ENCODE peak calls at places on chromosome 22, in nine cellular contexts. One of them, this sample, is unnamed.

GRCh38 chr22:49208768-49209252 is 618.9 kb downstream of the BRD1 start:
- DNase-seq in hypothalamus: no peak
- DNase-seq in psoas muscle: no peak
- DNase-seq in naive thymus-derived CD8-positive, alpha-beta T cell: no peak
- DNase-seq in fibroblast of the aortic adventitia: no peak
- DNase-seq in HCEC 1CT: no peak
- DNase-seq in substantia nigra: no peak
- DNase-seq in cortex of kidney: no peak
- DNase-seq in cardiac muscle cell: no peak
- DNase-seq in this sample: no peak

GRCh38 chr22:50507991-50508884 is at the start of gene NCAPH2:
- DNase-seq in fibroblast of the aortic adventitia: peak
- DNase-seq in naive thymus-derived CD8-positive, alpha-beta T cell: peak
- DNase-seq in psoas muscle: peak
- DNase-seq in HCEC 1CT: peak
- DNase-seq in cortex of kidney: peak
- DNase-seq in hypothalamus: no peak
- DNase-seq in cardiac muscle cell: peak
- DNase-seq in substantia nigra: peak
- DNase-seq in this sample: peak

GRCh38 chr22:36925388-36926290 is 12.2 kb downstream of the CSF2RB start:
- DNase-seq in hypothalamus: no peak
- DNase-seq in psoas muscle: no peak
- DNase-seq in cardiac muscle cell: peak
- DNase-seq in naive thymus-derived CD8-positive, alpha-beta T cell: no peak
- DNase-seq in substantia nigra: no peak
- DNase-seq in HCEC 1CT: peak
- DNase-seq in fibroblast of the aortic adventitia: peak
- DNase-seq in cortex of kidney: no peak
- DNase-seq in this sample: no peak

GRCh38 chr22:43831561-43832392 is 19.7 kb upstream of the EFCAB6 start:
- DNase-seq in hypothalamus: no peak
- DNase-seq in substantia nigra: no peak
- DNase-seq in HCEC 1CT: no peak
- DNase-seq in psoas muscle: peak
- DNase-seq in naive thymus-derived CD8-positive, alpha-beta T cell: no peak
- DNase-seq in cardiac muscle cell: no peak
- DNase-seq in fibroblast of the aortic adventitia: no peak
- DNase-seq in cortex of kidney: no peak
- DNase-seq in this sample: no peak

GRCh38 chr22:49754674-49755590 is 72.7 kb downstream of the BRD1 start:
- DNase-seq in naive thymus-derived CD8-positive, alpha-beta T cell: no peak
- DNase-seq in cardiac muscle cell: no peak
- DNase-seq in hypothalamus: no peak
- DNase-seq in fibroblast of the aortic adventitia: no peak
- DNase-seq in psoas muscle: peak
- DNase-seq in HCEC 1CT: no peak
- DNase-seq in substantia nigra: no peak
- DNase-seq in cortex of kidney: no peak
- DNase-seq in this sample: no peak

GRCh38 chr22:19942886-19943664 is 1.5 kb upstream of the TXNRD2 start:
- DNase-seq in cortex of kidney: no peak
- DNase-seq in HCEC 1CT: peak
- DNase-seq in naive thymus-derived CD8-positive, alpha-beta T cell: no peak
- DNase-seq in psoas muscle: no peak
- DNase-seq in hypothalamus: no peak
- DNase-seq in substantia nigra: no peak
- DNase-seq in cardiac muscle cell: peak
- DNase-seq in fibroblast of the aortic adventitia: peak
- DNase-seq in this sample: no peak

GRCh38 chr22:21937041-21937820 is 15.4 kb downstream of the PPM1F start:
- DNase-seq in fibroblast of the aortic adventitia: peak
- DNase-seq in hypothalamus: peak
- DNase-seq in cortex of kidney: no peak
- DNase-seq in psoas muscle: peak
- DNase-seq in HCEC 1CT: no peak
- DNase-seq in cardiac muscle cell: no peak
- DNase-seq in naive thymus-derived CD8-positive, alpha-beta T cell: no peak
- DNase-seq in substantia nigra: peak
- DNase-seq in this sample: peak

GRCh38 chr22:37571258-37571991 is 8.5 kb downstream of the LGALS2 start:
- DNase-seq in HCEC 1CT: no peak
- DNase-seq in naive thymus-derived CD8-positive, alpha-beta T cell: no peak
- DNase-seq in fibroblast of the aortic adventitia: no peak
- DNase-seq in cortex of kidney: no peak
- DNase-seq in cardiac muscle cell: no peak
- DNase-seq in psoas muscle: no peak
- DNase-seq in hypothalamus: no peak
- DNase-seq in substantia nigra: no peak
- DNase-seq in this sample: no peak

GRCh38 chr22:48299801-48300200 is 1527.9 kb downstream of the BRD1 start:
- DNase-seq in HCEC 1CT: no peak
- DNase-seq in substantia nigra: no peak
- DNase-seq in psoas muscle: no peak
- DNase-seq in naive thymus-derived CD8-positive, alpha-beta T cell: no peak
- DNase-seq in cortex of kidney: no peak
- DNase-seq in fibroblast of the aortic adventitia: no peak
- DNase-seq in cardiac muscle cell: no peak
- DNase-seq in hypothalamus: no peak
- DNase-seq in this sample: no peak

GRCh38 chr22:44276706-44277403 is 35.9 kb downstream of the SHISAL1 start:
- DNase-seq in HCEC 1CT: no peak
- DNase-seq in hypothalamus: no peak
- DNase-seq in fibroblast of the aortic adventitia: no peak
- DNase-seq in psoas muscle: peak
- DNase-seq in naive thymus-derived CD8-positive, alpha-beta T cell: no peak
- DNase-seq in cortex of kidney: no peak
- DNase-seq in cardiac muscle cell: no peak
- DNase-seq in substantia nigra: no peak
- DNase-seq in this sample: no peak

GRCh38 chr22:50118557-50119168 is 28.9 kb downstream of the MOV10L1 start:
- DNase-seq in substantia nigra: no peak
- DNase-seq in cardiac muscle cell: peak
- DNase-seq in cortex of kidney: no peak
- DNase-seq in hypothalamus: no peak
- DNase-seq in naive thymus-derived CD8-positive, alpha-beta T cell: no peak
- DNase-seq in fibroblast of the aortic adventitia: peak
- DNase-seq in HCEC 1CT: peak
- DNase-seq in psoas muscle: no peak
- DNase-seq in this sample: no peak

GRCh38 chr22:42301072-42301741 is 30.8 kb upstream of the TCF20 start:
- DNase-seq in substantia nigra: no peak
- DNase-seq in cardiac muscle cell: no peak
- DNase-seq in HCEC 1CT: no peak
- DNase-seq in cortex of kidney: no peak
- DNase-seq in hypothalamus: no peak
- DNase-seq in psoas muscle: no peak
- DNase-seq in fibroblast of the aortic adventitia: no peak
- DNase-seq in naive thymus-derived CD8-positive, alpha-beta T cell: no peak
- DNase-seq in this sample: no peak

GRCh38 chr22:48444320-48445112 is 1383.2 kb downstream of the BRD1 start:
- DNase-seq in substantia nigra: no peak
- DNase-seq in cardiac muscle cell: no peak
- DNase-seq in fibroblast of the aortic adventitia: no peak
- DNase-seq in cortex of kidney: no peak
- DNase-seq in HCEC 1CT: no peak
- DNase-seq in hypothalamus: no peak
- DNase-seq in naive thymus-derived CD8-positive, alpha-beta T cell: no peak
- DNase-seq in psoas muscle: no peak
- DNase-seq in this sample: no peak

GRCh38 chr22:37330200-37331033 is 48.1 kb downstream of the CYTH4 start:
- DNase-seq in cortex of kidney: no peak
- DNase-seq in psoas muscle: no peak
- DNase-seq in naive thymus-derived CD8-positive, alpha-beta T cell: no peak
- DNase-seq in HCEC 1CT: peak
- DNase-seq in cardiac muscle cell: peak
- DNase-seq in hypothalamus: peak
- DNase-seq in fibroblast of the aortic adventitia: peak
- DNase-seq in substantia nigra: no peak
- DNase-seq in this sample: peak

GRCh38 chr22:50059185-50059880 is 1.2 kb upstream of the TTLL8 start:
- DNase-seq in fibroblast of the aortic adventitia: peak
- DNase-seq in cortex of kidney: no peak
- DNase-seq in hypothalamus: no peak
- DNase-seq in substantia nigra: no peak
- DNase-seq in psoas muscle: no peak
- DNase-seq in HCEC 1CT: peak
- DNase-seq in naive thymus-derived CD8-positive, alpha-beta T cell: no peak
- DNase-seq in cardiac muscle cell: peak
- DNase-seq in this sample: no peak

GRCh38 chr22:49333206-49333605 is 494.5 kb downstream of the BRD1 start:
- DNase-seq in substantia nigra: no peak
- DNase-seq in naive thymus-derived CD8-positive, alpha-beta T cell: no peak
- DNase-seq in psoas muscle: peak
- DNase-seq in HCEC 1CT: no peak
- DNase-seq in cardiac muscle cell: no peak
- DNase-seq in hypothalamus: no peak
- DNase-seq in fibroblast of the aortic adventitia: no peak
- DNase-seq in cortex of kidney: no peak
- DNase-seq in this sample: no peak

GRCh38 chr22:47022075-47022473 is 259.6 kb downstream of the TBC1D22A start:
- DNase-seq in substantia nigra: no peak
- DNase-seq in HCEC 1CT: no peak
- DNase-seq in psoas muscle: no peak
- DNase-seq in fibroblast of the aortic adventitia: peak
- DNase-seq in hypothalamus: no peak
- DNase-seq in cortex of kidney: no peak
- DNase-seq in cardiac muscle cell: no peak
- DNase-seq in naive thymus-derived CD8-positive, alpha-beta T cell: no peak
- DNase-seq in this sample: no peak

GRCh38 chr22:41739576-41739975 is 40.3 kb downstream of the MEI1 start:
- DNase-seq in psoas muscle: no peak
- DNase-seq in cortex of kidney: no peak
- DNase-seq in fibroblast of the aortic adventitia: no peak
- DNase-seq in cardiac muscle cell: no peak
- DNase-seq in HCEC 1CT: no peak
- DNase-seq in hypothalamus: no peak
- DNase-seq in naive thymus-derived CD8-positive, alpha-beta T cell: no peak
- DNase-seq in substantia nigra: no peak
- DNase-seq in this sample: no peak

GRCh38 chr22:45576730-45577464 is 74.2 kb downstream of the FBLN1 start:
- DNase-seq in psoas muscle: peak
- DNase-seq in cardiac muscle cell: no peak
- DNase-seq in HCEC 1CT: no peak
- DNase-seq in fibroblast of the aortic adventitia: no peak
- DNase-seq in naive thymus-derived CD8-positive, alpha-beta T cell: no peak
- DNase-seq in substantia nigra: no peak
- DNase-seq in hypothalamus: no peak
- DNase-seq in cortex of kidney: no peak
- DNase-seq in this sample: no peak

GRCh38 chr22:45318558-45319318 is 9.0 kb downstream of the FAM118A start:
- DNase-seq in cortex of kidney: no peak
- DNase-seq in fibroblast of the aortic adventitia: peak
- DNase-seq in hypothalamus: no peak
- DNase-seq in substantia nigra: no peak
- DNase-seq in psoas muscle: no peak
- DNase-seq in cardiac muscle cell: peak
- DNase-seq in HCEC 1CT: peak
- DNase-seq in naive thymus-derived CD8-positive, alpha-beta T cell: peak
- DNase-seq in this sample: no peak

GRCh38 chr22:21445437-21446127 is 21.6 kb upstream of the TMEM191C start:
- DNase-seq in cortex of kidney: no peak
- DNase-seq in HCEC 1CT: no peak
- DNase-seq in fibroblast of the aortic adventitia: no peak
- DNase-seq in cardiac muscle cell: no peak
- DNase-seq in psoas muscle: peak
- DNase-seq in substantia nigra: no peak
- DNase-seq in hypothalamus: no peak
- DNase-seq in naive thymus-derived CD8-positive, alpha-beta T cell: no peak
- DNase-seq in this sample: no peak

GRCh38 chr22:47805394-47805935 is 1043.0 kb downstream of the TBC1D22A start:
- DNase-seq in cardiac muscle cell: no peak
- DNase-seq in HCEC 1CT: no peak
- DNase-seq in substantia nigra: no peak
- DNase-seq in naive thymus-derived CD8-positive, alpha-beta T cell: no peak
- DNase-seq in fibroblast of the aortic adventitia: no peak
- DNase-seq in cortex of kidney: no peak
- DNase-seq in hypothalamus: no peak
- DNase-seq in psoas muscle: no peak
- DNase-seq in this sample: no peak

GRCh38 chr22:39589880-39590279 is 19.3 kb downstream of the CACNA1I start:
- DNase-seq in psoas muscle: no peak
- DNase-seq in HCEC 1CT: no peak
- DNase-seq in naive thymus-derived CD8-positive, alpha-beta T cell: no peak
- DNase-seq in cardiac muscle cell: no peak
- DNase-seq in cortex of kidney: no peak
- DNase-seq in hypothalamus: peak
- DNase-seq in fibroblast of the aortic adventitia: no peak
- DNase-seq in substantia nigra: no peak
- DNase-seq in this sample: no peak

GRCh38 chr22:20205964-20206708 is 55.3 kb upstream of the CCDC188 start:
- DNase-seq in substantia nigra: no peak
- DNase-seq in naive thymus-derived CD8-positive, alpha-beta T cell: peak
- DNase-seq in HCEC 1CT: peak
- DNase-seq in cardiac muscle cell: peak
- DNase-seq in hypothalamus: no peak
- DNase-seq in psoas muscle: peak
- DNase-seq in cortex of kidney: no peak
- DNase-seq in fibroblast of the aortic adventitia: peak
- DNase-seq in this sample: no peak

GRCh38 chr22:48750282-48750681 is 1077.4 kb downstream of the BRD1 start:
- DNase-seq in fibroblast of the aortic adventitia: no peak
- DNase-seq in psoas muscle: no peak
- DNase-seq in naive thymus-derived CD8-positive, alpha-beta T cell: no peak
- DNase-seq in substantia nigra: no peak
- DNase-seq in cardiac muscle cell: no peak
- DNase-seq in cortex of kidney: no peak
- DNase-seq in hypothalamus: no peak
- DNase-seq in HCEC 1CT: no peak
- DNase-seq in this sample: no peak

GRCh38 chr22:20013382-20013871 is 3.2 kb downstream of the ARVCF start:
- DNase-seq in cardiac muscle cell: peak
- DNase-seq in naive thymus-derived CD8-positive, alpha-beta T cell: peak
- DNase-seq in psoas muscle: peak
- DNase-seq in cortex of kidney: no peak
- DNase-seq in substantia nigra: no peak
- DNase-seq in HCEC 1CT: no peak
- DNase-seq in fibroblast of the aortic adventitia: peak
- DNase-seq in hypothalamus: peak
- DNase-seq in this sample: no peak

GRCh38 chr22:24416611-24417010 is 10.8 kb upstream of the ADORA2A start:
- DNase-seq in cortex of kidney: no peak
- DNase-seq in naive thymus-derived CD8-positive, alpha-beta T cell: no peak
- DNase-seq in psoas muscle: peak
- DNase-seq in cardiac muscle cell: no peak
- DNase-seq in substantia nigra: no peak
- DNase-seq in HCEC 1CT: no peak
- DNase-seq in hypothalamus: no peak
- DNase-seq in fibroblast of the aortic adventitia: no peak
- DNase-seq in this sample: no peak

GRCh38 chr22:44337658-44338004 is 24.9 kb upstream of the SHISAL1 start:
- DNase-seq in HCEC 1CT: peak
- DNase-seq in cardiac muscle cell: peak
- DNase-seq in cortex of kidney: no peak
- DNase-seq in substantia nigra: no peak
- DNase-seq in psoas muscle: no peak
- DNase-seq in hypothalamus: peak
- DNase-seq in fibroblast of the aortic adventitia: peak
- DNase-seq in naive thymus-derived CD8-positive, alpha-beta T cell: no peak
- DNase-seq in this sample: peak

GRCh38 chr22:33539902-33540751 is 380.1 kb downstream of the LARGE1 start:
- DNase-seq in fibroblast of the aortic adventitia: peak
- DNase-seq in naive thymus-derived CD8-positive, alpha-beta T cell: no peak
- DNase-seq in cardiac muscle cell: no peak
- DNase-seq in HCEC 1CT: no peak
- DNase-seq in psoas muscle: peak
- DNase-seq in substantia nigra: no peak
- DNase-seq in hypothalamus: peak
- DNase-seq in cortex of kidney: no peak
- DNase-seq in this sample: peak

GRCh38 chr22:19982991-19983578 is 33.5 kb downstream of the ARVCF start:
- DNase-seq in substantia nigra: no peak
- DNase-seq in cardiac muscle cell: no peak
- DNase-seq in hypothalamus: no peak
- DNase-seq in fibroblast of the aortic adventitia: no peak
- DNase-seq in cortex of kidney: no peak
- DNase-seq in psoas muscle: peak
- DNase-seq in HCEC 1CT: no peak
- DNase-seq in naive thymus-derived CD8-positive, alpha-beta T cell: no peak
- DNase-seq in this sample: no peak

GRCh38 chr22:19853879-19854777 is 546 bp downstream of the GNB1L start:
- DNase-seq in substantia nigra: no peak
- DNase-seq in cardiac muscle cell: no peak
- DNase-seq in cortex of kidney: no peak
- DNase-seq in naive thymus-derived CD8-positive, alpha-beta T cell: peak
- DNase-seq in hypothalamus: no peak
- DNase-seq in fibroblast of the aortic adventitia: no peak
- DNase-seq in psoas muscle: no peak
- DNase-seq in HCEC 1CT: no peak
- DNase-seq in this sample: peak